ENCODE peak calls at places on chromosome 11, in seven cellular contexts. One of them, this sample, is unnamed. For H3K4me1, the result is how much of the 10 kb centered on the place peaks cover.

GRCh38 chr11:34036456-34036855 is 15.1 kb upstream of the CAPRIN1 start:
- DNase-seq in pancreas: no peak
- DNase-seq in CD8-positive, alpha-beta T cell: no peak
- DNase-seq in heart left ventricle: no peak
- DNase-seq in cardiac muscle cell: no peak
- DNase-seq in breast epithelium: no peak
- DNase-seq in A549: no peak
- DNase-seq in this sample: no peak

GRCh38 chr11:79039122-79039521 is 401.7 kb downstream of the TENM4 start:
- DNase-seq in pancreas: no peak
- DNase-seq in CD8-positive, alpha-beta T cell: no peak
- DNase-seq in heart left ventricle: no peak
- DNase-seq in cardiac muscle cell: no peak
- DNase-seq in breast epithelium: no peak
- DNase-seq in A549: no peak
- DNase-seq in this sample: no peak

GRCh38 chr11:125223901-125224331 is 59.4 kb downstream of the PKNOX2 start:
- DNase-seq in pancreas: no peak
- DNase-seq in CD8-positive, alpha-beta T cell: no peak
- DNase-seq in heart left ventricle: no peak
- DNase-seq in cardiac muscle cell: no peak
- DNase-seq in breast epithelium: no peak
- DNase-seq in A549: no peak
- DNase-seq in this sample: no peak

GRCh38 chr11:30984442-30984816 is 385.1 kb downstream of the DCDC1 start:
- DNase-seq in pancreas: no peak
- DNase-seq in CD8-positive, alpha-beta T cell: no peak
- DNase-seq in heart left ventricle: peak
- DNase-seq in cardiac muscle cell: no peak
- DNase-seq in breast epithelium: no peak
- DNase-seq in A549: peak
- DNase-seq in this sample: no peak

GRCh38 chr11:64629796-64630562 is 39.0 kb downstream of the SLC22A12 start:
- DNase-seq in pancreas: peak
- DNase-seq in CD8-positive, alpha-beta T cell: no peak
- DNase-seq in heart left ventricle: no peak
- DNase-seq in cardiac muscle cell: peak
- DNase-seq in breast epithelium: no peak
- DNase-seq in A549: no peak
- DNase-seq in this sample: no peak

GRCh38 chr11:117315285-117316196 is 515 bp downstream of the BACE1 start:
- DNase-seq in pancreas: peak
- DNase-seq in CD8-positive, alpha-beta T cell: no peak
- DNase-seq in heart left ventricle: no peak
- DNase-seq in cardiac muscle cell: peak
- DNase-seq in breast epithelium: no peak
- DNase-seq in A549: no peak
- DNase-seq in this sample: peak

GRCh38 chr11:57444362-57445074 is 15.8 kb upstream of the RTN4RL2 start:
- DNase-seq in pancreas: no peak
- DNase-seq in CD8-positive, alpha-beta T cell: no peak
- DNase-seq in heart left ventricle: no peak
- DNase-seq in cardiac muscle cell: no peak
- DNase-seq in breast epithelium: no peak
- DNase-seq in A549: peak
- DNase-seq in this sample: no peak

GRCh38 chr11:100592619-100593309 is 94.3 kb upstream of the ARHGAP42 start:
- DNase-seq in pancreas: no peak
- DNase-seq in CD8-positive, alpha-beta T cell: no peak
- DNase-seq in heart left ventricle: no peak
- DNase-seq in cardiac muscle cell: no peak
- DNase-seq in breast epithelium: no peak
- DNase-seq in A549: no peak
- DNase-seq in this sample: no peak

GRCh38 chr11:34203377-34203801 is 98.0 kb downstream of the NAT10 start:
- DNase-seq in pancreas: no peak
- DNase-seq in CD8-positive, alpha-beta T cell: no peak
- DNase-seq in heart left ventricle: no peak
- DNase-seq in cardiac muscle cell: no peak
- DNase-seq in breast epithelium: no peak
- DNase-seq in A549: no peak
- DNase-seq in this sample: no peak

GRCh38 chr11:8610532-8611116 is 16.6 kb upstream of the STK33 start:
- DNase-seq in pancreas: no peak
- DNase-seq in CD8-positive, alpha-beta T cell: no peak
- DNase-seq in heart left ventricle: no peak
- DNase-seq in cardiac muscle cell: no peak
- DNase-seq in breast epithelium: no peak
- DNase-seq in A549: no peak
- DNase-seq in this sample: no peak

GRCh38 chr11:108734956-108735559 is 70.2 kb downstream of the DDX10 start:
- DNase-seq in pancreas: no peak
- DNase-seq in CD8-positive, alpha-beta T cell: no peak
- DNase-seq in heart left ventricle: no peak
- DNase-seq in cardiac muscle cell: peak
- DNase-seq in breast epithelium: no peak
- DNase-seq in A549: no peak
- DNase-seq in this sample: no peak

GRCh38 chr11:118295834-118296454 is 8.6 kb upstream of the CD3E start:
- DNase-seq in pancreas: no peak
- DNase-seq in CD8-positive, alpha-beta T cell: peak
- DNase-seq in heart left ventricle: no peak
- DNase-seq in cardiac muscle cell: peak
- DNase-seq in breast epithelium: no peak
- DNase-seq in A549: no peak
- DNase-seq in this sample: no peak

GRCh38 chr11:132683602-132684001 is 848.7 kb downstream of the OPCML start:
- DNase-seq in pancreas: no peak
- DNase-seq in CD8-positive, alpha-beta T cell: no peak
- DNase-seq in heart left ventricle: no peak
- DNase-seq in cardiac muscle cell: no peak
- DNase-seq in breast epithelium: no peak
- DNase-seq in A549: no peak
- DNase-seq in this sample: no peak

GRCh38 chr11:116215471-116216113 is 557.2 kb downstream of the BUD13 start:
- DNase-seq in pancreas: no peak
- DNase-seq in CD8-positive, alpha-beta T cell: no peak
- DNase-seq in heart left ventricle: no peak
- DNase-seq in cardiac muscle cell: peak
- DNase-seq in breast epithelium: no peak
- DNase-seq in A549: no peak
- DNase-seq in this sample: no peak

GRCh38 chr11:37134637-37135036 is 536.6 kb upstream of the RAG2 start:
- DNase-seq in pancreas: no peak
- DNase-seq in CD8-positive, alpha-beta T cell: no peak
- DNase-seq in heart left ventricle: no peak
- DNase-seq in cardiac muscle cell: no peak
- DNase-seq in breast epithelium: no peak
- DNase-seq in A549: no peak
- DNase-seq in this sample: no peak

GRCh38 chr11:25838918-25839611 is 492.9 kb upstream of the ANO3 start:
- DNase-seq in pancreas: no peak
- DNase-seq in CD8-positive, alpha-beta T cell: no peak
- DNase-seq in heart left ventricle: no peak
- DNase-seq in cardiac muscle cell: no peak
- DNase-seq in breast epithelium: no peak
- DNase-seq in A549: no peak
- DNase-seq in this sample: no peak

GRCh38 chr11:113118104-113118503 is 156.9 kb downstream of the NCAM1 start:
- DNase-seq in pancreas: no peak
- DNase-seq in CD8-positive, alpha-beta T cell: no peak
- DNase-seq in heart left ventricle: no peak
- DNase-seq in cardiac muscle cell: no peak
- DNase-seq in breast epithelium: no peak
- DNase-seq in A549: no peak
- DNase-seq in this sample: no peak

GRCh38 chr11:61163714-61164609 is 2.7 kb upstream of the VPS37C start:
- DNase-seq in pancreas: no peak
- DNase-seq in CD8-positive, alpha-beta T cell: no peak
- DNase-seq in heart left ventricle: no peak
- DNase-seq in cardiac muscle cell: no peak
- DNase-seq in breast epithelium: no peak
- DNase-seq in A549: no peak
- DNase-seq in this sample: no peak

GRCh38 chr11:96329855-96330510 is 13.0 kb downstream of the MAML2 start:
- DNase-seq in pancreas: no peak
- DNase-seq in CD8-positive, alpha-beta T cell: no peak
- DNase-seq in heart left ventricle: no peak
- DNase-seq in cardiac muscle cell: no peak
- DNase-seq in breast epithelium: no peak
- DNase-seq in A549: no peak
- DNase-seq in this sample: no peak

GRCh38 chr11:111426615-111427014 is 47.5 kb upstream of the POU2AF1 start:
- DNase-seq in pancreas: no peak
- DNase-seq in CD8-positive, alpha-beta T cell: no peak
- DNase-seq in heart left ventricle: no peak
- DNase-seq in cardiac muscle cell: no peak
- DNase-seq in breast epithelium: no peak
- DNase-seq in A549: no peak
- DNase-seq in this sample: no peak

GRCh38 chr11:15609445-15609844 is 494.7 kb downstream of the INSC start:
- DNase-seq in pancreas: no peak
- DNase-seq in CD8-positive, alpha-beta T cell: no peak
- DNase-seq in heart left ventricle: no peak
- DNase-seq in cardiac muscle cell: no peak
- DNase-seq in breast epithelium: no peak
- DNase-seq in A549: no peak
- DNase-seq in this sample: no peak

GRCh38 chr11:96168623-96169022 is 174.4 kb downstream of the MAML2 start:
- DNase-seq in pancreas: no peak
- DNase-seq in CD8-positive, alpha-beta T cell: no peak
- DNase-seq in heart left ventricle: peak
- DNase-seq in cardiac muscle cell: no peak
- DNase-seq in breast epithelium: peak
- DNase-seq in A549: peak
- DNase-seq in this sample: peak

GRCh38 chr11:73312806-73313403 is 4.8 kb downstream of the ARHGEF17 start:
- DNase-seq in pancreas: no peak
- DNase-seq in CD8-positive, alpha-beta T cell: no peak
- DNase-seq in heart left ventricle: no peak
- DNase-seq in cardiac muscle cell: no peak
- DNase-seq in breast epithelium: no peak
- DNase-seq in A549: no peak
- DNase-seq in this sample: no peak

GRCh38 chr11:406796-407650 is 7.8 kb downstream of the SIGIRR start:
- DNase-seq in pancreas: peak
- DNase-seq in CD8-positive, alpha-beta T cell: peak
- DNase-seq in heart left ventricle: peak
- DNase-seq in cardiac muscle cell: peak
- DNase-seq in breast epithelium: peak
- DNase-seq in A549: peak
- DNase-seq in this sample: no peak
- H3K4me3 ChIP-seq in pancreas: peak
- H3K4me3 ChIP-seq in CD8-positive, alpha-beta T cell: peak
- H3K4me3 ChIP-seq in heart left ventricle: peak
- H3K4me3 ChIP-seq in cardiac muscle cell: peak
- H3K4me3 ChIP-seq in breast epithelium: peak
- H3K4me3 ChIP-seq in A549: peak
- H3K4me3 ChIP-seq in this sample: peak

DNA sequence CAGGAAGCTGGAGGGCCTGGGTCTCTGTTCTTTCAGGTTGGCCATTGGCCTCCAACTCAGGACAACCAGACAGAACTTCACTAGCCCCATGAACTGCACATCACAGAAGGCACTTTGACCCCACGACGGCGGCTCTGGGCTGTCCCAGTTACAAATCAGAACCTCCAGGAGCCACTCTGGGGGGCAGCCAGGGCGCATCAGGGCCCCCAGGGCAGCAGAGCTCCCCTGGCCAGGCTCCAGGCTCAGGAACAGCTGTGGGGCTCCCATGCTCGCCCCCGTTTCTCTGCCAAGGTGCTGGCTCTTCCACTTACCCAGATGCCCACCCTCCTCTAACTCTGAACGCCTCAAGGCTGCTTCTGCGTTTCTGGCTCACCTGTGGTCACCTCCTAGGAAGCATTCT is 25.5 kb downstream of the TOLLIP start:
- DNase-seq in pancreas: no peak
- DNase-seq in CD8-positive, alpha-beta T cell: no peak
- DNase-seq in heart left ventricle: no peak
- DNase-seq in cardiac muscle cell: no peak
- DNase-seq in breast epithelium: no peak
- DNase-seq in A549: no peak
- DNase-seq in this sample: no peak
- H3K27ac ChIP-seq in pancreas: no peak
- H3K27ac ChIP-seq in CD8-positive, alpha-beta T cell: no peak
- H3K27ac ChIP-seq in heart left ventricle: no peak
- H3K27ac ChIP-seq in cardiac muscle cell: no peak
- H3K27ac ChIP-seq in breast epithelium: no peak
- H3K27ac ChIP-seq in A549: no peak
- H3K27ac ChIP-seq in this sample: no peak

GRCh38 chr11:9687736-9688494 is 24.0 kb downstream of the SWAP70 start:
- DNase-seq in pancreas: peak
- DNase-seq in CD8-positive, alpha-beta T cell: no peak
- DNase-seq in heart left ventricle: no peak
- DNase-seq in cardiac muscle cell: peak
- DNase-seq in breast epithelium: no peak
- DNase-seq in A549: no peak
- DNase-seq in this sample: no peak

GRCh38 chr11:9688716-9689511 is 25.0 kb downstream of the SWAP70 start:
- DNase-seq in pancreas: no peak
- DNase-seq in CD8-positive, alpha-beta T cell: no peak
- DNase-seq in heart left ventricle: peak
- DNase-seq in cardiac muscle cell: peak
- DNase-seq in breast epithelium: no peak
- DNase-seq in A549: no peak
- DNase-seq in this sample: peak

GRCh38 chr11:9692696-9693095 is 28.8 kb downstream of the SWAP70 start:
- DNase-seq in pancreas: no peak
- DNase-seq in CD8-positive, alpha-beta T cell: no peak
- DNase-seq in heart left ventricle: no peak
- DNase-seq in cardiac muscle cell: no peak
- DNase-seq in breast epithelium: no peak
- DNase-seq in A549: no peak
- DNase-seq in this sample: no peak

GRCh38 chr11:9691865-9692264 is 28.0 kb downstream of the SWAP70 start:
- DNase-seq in pancreas: no peak
- DNase-seq in CD8-positive, alpha-beta T cell: no peak
- DNase-seq in heart left ventricle: no peak
- DNase-seq in cardiac muscle cell: no peak
- DNase-seq in breast epithelium: no peak
- DNase-seq in A549: no peak
- DNase-seq in this sample: no peak

GRCh38 chr11:9689721-9690120 is 25.8 kb downstream of the SWAP70 start:
- DNase-seq in pancreas: no peak
- DNase-seq in CD8-positive, alpha-beta T cell: no peak
- DNase-seq in heart left ventricle: no peak
- DNase-seq in cardiac muscle cell: no peak
- DNase-seq in breast epithelium: no peak
- DNase-seq in A549: no peak
- DNase-seq in this sample: no peak
- H3K4me1 ChIP-seq in pancreas: under half
- H3K4me1 ChIP-seq in CD8-positive, alpha-beta T cell: under half
- H3K4me1 ChIP-seq in heart left ventricle: half or more
- H3K4me1 ChIP-seq in cardiac muscle cell: under half
- H3K4me1 ChIP-seq in breast epithelium: under half
- H3K4me1 ChIP-seq in A549: under half
- H3K4me1 ChIP-seq in this sample: under half

DNA sequence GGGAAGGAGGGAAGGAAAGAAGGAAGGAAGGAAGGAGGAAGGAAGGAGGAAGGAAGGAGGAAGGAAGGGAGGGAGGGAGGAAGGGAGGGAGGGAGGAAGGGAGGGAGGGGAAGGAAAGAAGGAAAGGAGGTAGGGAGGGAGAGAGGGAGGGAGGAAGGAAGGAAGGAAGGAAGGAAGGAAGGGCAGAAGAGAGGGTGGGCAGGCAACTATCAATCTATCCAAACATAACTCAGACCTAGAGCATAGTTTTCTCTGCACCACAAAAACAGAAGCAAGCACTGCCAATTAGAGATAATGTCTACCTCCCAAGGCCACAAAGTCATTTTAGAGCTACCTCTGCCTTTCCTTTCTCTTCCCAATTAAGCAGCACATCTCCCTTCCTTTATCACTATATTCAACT is 109.1 kb downstream of the ETS1 start:
- DNase-seq in pancreas: no peak
- DNase-seq in CD8-positive, alpha-beta T cell: no peak
- DNase-seq in heart left ventricle: no peak
- DNase-seq in cardiac muscle cell: no peak
- DNase-seq in breast epithelium: no peak
- DNase-seq in A549: no peak
- DNase-seq in this sample: no peak
- H3K4me3 ChIP-seq in pancreas: no peak
- H3K4me3 ChIP-seq in CD8-positive, alpha-beta T cell: peak
- H3K4me3 ChIP-seq in heart left ventricle: no peak
- H3K4me3 ChIP-seq in cardiac muscle cell: no peak
- H3K4me3 ChIP-seq in breast epithelium: no peak
- H3K4me3 ChIP-seq in A549: no peak
- H3K4me3 ChIP-seq in this sample: no peak

This sample was measured in SJSA1.